ENCODE peak calls at places on chromosomes 6 and 20, in nine cellular contexts. S is GM03348; H is GM10248; J is heart right ventricle; K is naive thymus-derived CD4-positive, alpha-beta T cell; E is naive thymus-derived CD8-positive, alpha-beta T cell; D is CD8-positive, alpha-beta T cell; U is AG08396; Q is left cardiac atrium. F is an unnamed sample.

GRCh38 chr20:35697696-35698297 is 1.4 kb downstream of the NFS1 start:
- DNase-seq in K (no peak), Q (no peak), S (no peak), U (no peak), J (no peak), E (no peak), H (no peak), D (no peak), F (no peak)

GRCh38 chr6:44704240-44705150 is 317.0 kb downstream of the CDC5L start:
- DNase-seq in D (no peak), E (no peak), S (no peak), Q (no peak), J (no peak), U (no peak), H (peak), K (no peak), F (no peak)

GRCh38 chr6:132909742-132910141 is 95.4 kb downstream of the RPS12 start:
- DNase-seq in S (no peak), K (no peak), J (no peak), D (no peak), Q (no peak), U (no peak), H (no peak), E (no peak), F (no peak)

GRCh38 chr6:31877125-31877650 is 1.6 kb downstream of the SLC44A4 start:
- DNase-seq in Q (no peak), J (no peak), E (no peak), U (no peak), D (no peak), S (no peak), K (no peak), H (no peak), F (no peak)

GRCh38 chr20:20713244-20713765 is 861 bp upstream of the RALGAPA2 start:
- DNase-seq in K (no peak), E (no peak), J (no peak), D (no peak), U (no peak), Q (no peak), S (peak), H (no peak), F (no peak)

GRCh38 chr6:32213649-32214048 is 10.2 kb downstream of the NOTCH4 start:
- DNase-seq in Q (no peak), H (no peak), D (no peak), E (no peak), K (no peak), S (no peak), J (no peak), U (no peak), F (no peak)

GRCh38 chr6:11439017-11439420 is 98.5 kb upstream of the TMEM170B start:
- DNase-seq in H (no peak), D (no peak), J (no peak), K (no peak), U (no peak), Q (no peak), S (no peak), E (no peak), F (no peak)

GRCh38 chr20:32316667-32317066 is 39.2 kb downstream of the KIF3B start:
- DNase-seq in Q (no peak), J (no peak), U (no peak), H (no peak), K (no peak), E (no peak), S (no peak), D (no peak), F (no peak)

GRCh38 chr6:42367353-42368011 is 84.2 kb downstream of the TRERF1 start:
- DNase-seq in Q (no peak), U (no peak), K (no peak), D (no peak), S (peak), H (peak), J (peak), E (no peak), F (peak)

GRCh38 chr6:105318660-105319059 is 84.2 kb downstream of the PREP start:
- DNase-seq in E (no peak), S (peak), H (no peak), J (no peak), U (no peak), K (no peak), D (no peak), Q (no peak), F (no peak)

GRCh38 chr20:4064118-4064962 is 49.0 kb upstream of the RNF24 start:
- DNase-seq in K (no peak), D (no peak), U (peak), H (no peak), S (peak), E (no peak), Q (peak), J (peak), F (peak)

GRCh38 chr6:43268782-43269272 is 25.5 kb downstream of the TTBK1 start:
- DNase-seq in U (no peak), D (no peak), K (no peak), J (no peak), Q (no peak), H (no peak), E (no peak), S (no peak), F (no peak)

GRCh38 chr20:63017076-63017825 is 10.5 kb upstream of the BHLHE23 start:
- DNase-seq in J (no peak), D (no peak), E (no peak), K (peak), Q (peak), S (no peak), H (no peak), U (no peak), F (no peak)

GRCh38 chr6:106849130-106849529 is 125.4 kb downstream of the CD24 start:
- DNase-seq in E (no peak), S (no peak), K (no peak), J (no peak), H (no peak), D (no peak), Q (no peak), U (no peak), F (no peak)

GRCh38 chr20:56393133-56393472 is 658 bp downstream of the CSTF1 start:
- DNase-seq in J (no peak), S (no peak), Q (no peak), D (no peak), E (no peak), H (peak), K (peak), U (no peak), F (no peak)

F was measured in hepatic stellate cell.